ENCODE peak calls at places on chromosomes 1 and 21, in five cellular contexts. C is neuronal stem cell, R is IMR-90, Y is H1, T is trophoblast cell. Z is an unnamed sample.

GRCh38 chr21:43332872-43333300 is 94.0 kb downstream of the SIK1 start:
- DNase-seq in Y (no peak), C (no peak), R (peak), T (no peak), Z (peak)

GRCh38 chr1:55067022-55067781 is 27.9 kb downstream of the PCSK9 start:
- DNase-seq in C (no peak), T (no peak), Y (no peak), R (no peak), Z (no peak)

GRCh38 chr1:30523055-30524020 is 200.0 kb downstream of the MATN1 start:
- DNase-seq in Y (peak), R (peak), T (peak), C (no peak), Z (no peak)

GRCh38 chr1:240031009-240031408 is 60.7 kb upstream of the FMN2 start:
- DNase-seq in Y (no peak), C (no peak), T (peak), R (peak), Z (peak)

GRCh38 chr1:154878371-154879355 is 8.6 kb upstream of the KCNN3 start:
- DNase-seq in T (peak), C (peak), Y (peak), R (peak), Z (peak)

GRCh38 chr21:21436012-21436545 is 437.9 kb downstream of the NCAM2 start:
- DNase-seq in R (peak), C (no peak), Y (no peak), T (no peak), Z (peak)

GRCh38 chr21:45126085-45126687 is 51.8 kb downstream of the ADARB1 start:
- DNase-seq in Y (no peak), R (no peak), T (no peak), C (no peak), Z (no peak)

GRCh38 chr21:37367758-37368535 is 1.4 kb downstream of the DYRK1A start:
- DNase-seq in Y (peak), R (peak), T (peak), C (no peak), Z (peak)

GRCh38 chr1:162371611-162372010 is 5.0 kb downstream of the SPATA46 start:
- DNase-seq in T (peak), C (no peak), Y (no peak), R (peak), Z (no peak)

GRCh38 chr1:208178091-208178529 is 66.1 kb downstream of the PLXNA2 start:
- DNase-seq in Y (no peak), C (no peak), R (no peak), T (no peak), Z (no peak)

GRCh38 chr1:152440635-152441471 is 26.8 kb upstream of the CRNN start:
- DNase-seq in Y (peak), R (peak), T (peak), C (no peak), Z (no peak)

GRCh38 chr1:187091666-187092065 is 262.9 kb downstream of the PLA2G4A start:
- DNase-seq in R (peak), T (no peak), C (no peak), Y (no peak), Z (no peak)

GRCh38 chr1:91166106-91166712 is 144.4 kb upstream of the ZNF644 start:
- DNase-seq in R (peak), T (peak), Y (no peak), C (peak), Z (peak)

GRCh38 chr1:231058416-231059109 is 18.5 kb upstream of the FAM89A start:
- DNase-seq in R (no peak), C (no peak), T (no peak), Y (no peak), Z (no peak)

GRCh38 chr1:53430256-53430655 is 28.9 kb upstream of the DMRTB1 start:
- DNase-seq in R (peak), T (no peak), C (no peak), Y (no peak), Z (peak)

GRCh38 chr1:206606867-206607266 is 5.4 kb downstream of the EIF2D start:
- DNase-seq in T (no peak), Y (no peak), R (peak), C (no peak), Z (peak)

GRCh38 chr1:21246905-21247642 is 43.2 kb downstream of the ECE1 start:
- DNase-seq in C (no peak), R (no peak), T (peak), Y (no peak), Z (no peak)

GRCh38 chr21:39319251-39319756 is 5.9 kb upstream of the BRWD1 start:
- DNase-seq in T (no peak), C (no peak), Y (no peak), R (peak), Z (no peak)

GRCh38 chr1:117567435-117567834 is 38.4 kb upstream of the TENT5C start:
- DNase-seq in C (no peak), Y (peak), T (no peak), R (no peak), Z (no peak)

GRCh38 chr1:47720100-47720499 is 277.1 kb downstream of the TRABD2B start:
- DNase-seq in C (no peak), T (no peak), R (no peak), Y (no peak), Z (no peak)

GRCh38 chr1:70041317-70042045 is 163.9 kb downstream of the LRRC40 start:
- DNase-seq in C (no peak), Y (no peak), R (no peak), T (no peak), Z (no peak)

GRCh38 chr1:26287033-26287711 is 7.3 kb downstream of the SH3BGRL3 start:
- DNase-seq in C (no peak), Y (no peak), R (peak), T (no peak), Z (peak)

GRCh38 chr1:217910791-217911320 is 279.7 kb downstream of the SPATA17 start:
- DNase-seq in T (no peak), Y (no peak), C (no peak), R (no peak), Z (no peak)

DNA sequence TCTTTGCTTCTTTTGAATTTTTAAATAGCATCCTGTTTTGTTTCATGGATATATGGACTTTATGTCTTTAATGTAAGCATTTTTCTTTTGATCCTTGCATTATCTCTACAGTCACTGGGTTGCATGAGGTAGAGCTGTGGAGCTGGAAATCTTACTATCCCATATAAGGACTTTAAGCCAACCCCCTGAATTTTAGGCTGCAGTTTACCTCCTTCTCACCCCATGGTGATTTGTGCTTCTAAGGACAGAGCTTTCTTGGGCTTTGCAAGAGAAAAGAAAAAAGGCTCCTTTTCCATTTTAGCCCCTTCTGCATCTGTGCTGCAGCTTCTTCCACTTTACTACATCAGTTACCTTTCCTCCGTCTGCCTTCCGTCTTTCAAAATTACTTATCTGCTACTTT is 373.8 kb downstream of the HHAT start:
- DNase-seq in T (no peak), C (no peak), R (no peak), Y (no peak), Z (no peak)
- H2AK5ac ChIP-seq in T (no peak), C (no peak), R (no peak), Y (no peak), Z (no peak)

DNA sequence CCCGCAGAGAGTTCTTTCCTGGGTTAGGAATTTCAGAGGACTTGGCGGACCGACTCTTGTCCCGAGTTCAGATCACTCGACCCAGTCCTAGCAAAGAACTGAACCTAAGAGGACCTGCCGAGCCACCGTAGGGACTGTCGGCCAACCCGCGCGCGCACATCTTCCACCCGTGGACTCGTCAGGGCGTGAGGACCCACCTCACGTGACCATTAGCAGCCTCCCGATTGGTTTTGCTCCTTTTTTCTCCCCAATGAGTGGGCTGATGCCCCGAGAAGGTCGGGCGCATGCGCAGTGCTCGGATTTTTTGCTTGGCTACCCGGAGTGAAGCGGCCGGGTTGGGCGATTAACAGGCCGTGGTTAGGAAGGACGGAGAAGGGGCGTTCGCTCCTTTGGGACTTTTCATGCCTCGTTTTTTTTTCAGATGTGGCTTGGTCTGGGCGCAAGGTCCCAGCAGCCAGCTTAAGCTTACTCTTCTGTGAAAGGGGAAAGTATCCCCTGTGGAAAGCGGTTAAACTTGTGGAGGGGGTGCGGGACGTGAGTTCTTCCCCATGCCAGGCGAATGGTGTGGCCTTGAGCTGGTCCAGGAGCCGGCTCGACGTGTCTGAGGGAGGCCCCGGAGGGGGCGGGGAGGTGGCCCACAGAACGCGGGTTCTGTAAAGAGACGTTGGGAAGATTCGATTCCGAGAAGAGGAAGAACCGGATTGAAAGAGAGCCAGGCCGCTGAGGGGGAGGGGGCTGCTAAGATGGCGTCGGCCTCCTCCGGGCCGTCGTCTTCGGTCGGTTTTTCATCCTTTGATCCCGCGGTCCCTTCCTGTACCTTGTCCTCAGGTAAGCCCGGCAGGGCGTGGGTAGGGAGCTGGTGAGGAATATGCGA is at the start of gene PIP5K1A:
- DNase-seq in R (peak), Y (peak), C (peak), T (peak), Z (peak)
- H3K14ac ChIP-seq in R (peak), Y (no peak), C (no peak), T (peak), Z (no peak)

GRCh38 chr1:65039066-65039465 is 72.7 kb upstream of the JAK1 start:
- DNase-seq in T (no peak), C (no peak), R (no peak), Y (no peak), Z (no peak)

GRCh38 chr1:65039508-65039907 is 73.2 kb upstream of the JAK1 start:
- DNase-seq in Y (no peak), R (no peak), C (no peak), T (no peak), Z (no peak)

GRCh38 chr1:65042467-65042866 is 76.1 kb upstream of the JAK1 start:
- DNase-seq in T (no peak), Y (no peak), C (no peak), R (no peak), Z (no peak)

GRCh38 chr1:65044411-65044810 is 78.1 kb upstream of the JAK1 start:
- DNase-seq in Y (no peak), T (no peak), C (no peak), R (no peak), Z (no peak)

GRCh38 chr1:65041014-65041413 is 74.7 kb upstream of the JAK1 start:
- DNase-seq in Y (no peak), C (no peak), T (no peak), R (no peak), Z (no peak)
- H3K4me3 ChIP-seq in Y (no peak), C (no peak), T (no peak), R (no peak), Z (no peak)

GRCh38 chr1:100036718-100037664 is 67.2 kb downstream of the SLC35A3 start:
- DNase-seq in R (peak), C (no peak), Y (no peak), T (peak), Z (peak)
- H2AK5ac ChIP-seq in R (no peak), C (no peak), Y (no peak), T (no peak), Z (peak)

GRCh38 chr1:85277027-85277625 is 694 bp upstream of the BCL10 start:
- DNase-seq in C (no peak), Y (no peak), R (no peak), T (no peak), Z (no peak)

GRCh38 chr1:85274969-85275453 is 1.4 kb downstream of the BCL10 start:
- DNase-seq in R (peak), T (peak), C (no peak), Y (no peak), Z (peak)

GRCh38 chr1:85276290-85277026 is at the start of gene BCL10:
- DNase-seq in Y (peak), C (peak), T (peak), R (peak), Z (peak)

GRCh38 chr1:85277802-85278201 is 1.4 kb upstream of the BCL10 start:
- DNase-seq in Y (no peak), T (no peak), C (no peak), R (no peak), Z (peak)

GRCh38 chr1:85275701-85276289 is 637 bp downstream of the BCL10 start:
- DNase-seq in T (no peak), Y (peak), R (peak), C (peak), Z (peak)
- H3K14ac ChIP-seq in T (peak), Y (no peak), R (peak), C (no peak), Z (peak)

GRCh38 chr1:6025269-6026094 is 20.2 kb upstream of the KCNAB2 start:
- DNase-seq in Y (no peak), C (no peak), T (no peak), R (peak), Z (no peak)

GRCh38 chr1:6029351-6029750 is 16.3 kb upstream of the KCNAB2 start:
- DNase-seq in Y (no peak), R (no peak), T (no peak), C (no peak), Z (no peak)

GRCh38 chr1:6026095-6026809 is 19.4 kb upstream of the KCNAB2 start:
- DNase-seq in Y (peak), R (peak), C (no peak), T (peak), Z (no peak)

GRCh38 chr1:6028042-6028895 is 17.4 kb upstream of the KCNAB2 start:
- DNase-seq in C (no peak), Y (no peak), T (no peak), R (peak), Z (no peak)

GRCh38 chr1:6027591-6027990 is 18.1 kb upstream of the KCNAB2 start:
- DNase-seq in Y (no peak), T (no peak), C (no peak), R (no peak), Z (no peak)
- H3K4me3 ChIP-seq in Y (no peak), T (no peak), C (no peak), R (no peak), Z (no peak)

DNA sequence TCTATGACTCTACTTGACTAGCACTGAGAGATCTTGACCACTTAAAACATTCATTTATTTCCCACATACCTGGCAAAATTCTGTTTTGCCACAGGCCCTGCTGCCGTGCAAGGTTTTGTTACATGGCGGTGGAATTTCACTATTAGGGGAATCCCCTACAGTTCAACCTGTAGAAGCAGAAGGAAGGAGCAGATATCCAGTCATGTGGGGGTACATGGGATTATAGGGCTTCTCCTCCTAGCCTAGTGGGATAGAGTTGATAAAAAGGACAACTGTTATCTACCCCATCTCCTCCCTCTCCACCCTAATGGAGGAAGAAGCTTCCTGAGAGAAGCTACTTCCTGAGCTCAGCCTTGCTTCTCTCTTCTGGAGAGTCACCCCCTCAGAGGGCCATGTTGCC is 17.7 kb upstream of the PROK1 start:
- DNase-seq in R (no peak), T (no peak), Y (no peak), C (no peak), Z (no peak)
- H2AK5ac ChIP-seq in R (no peak), T (no peak), Y (no peak), C (no peak), Z (no peak)

DNA sequence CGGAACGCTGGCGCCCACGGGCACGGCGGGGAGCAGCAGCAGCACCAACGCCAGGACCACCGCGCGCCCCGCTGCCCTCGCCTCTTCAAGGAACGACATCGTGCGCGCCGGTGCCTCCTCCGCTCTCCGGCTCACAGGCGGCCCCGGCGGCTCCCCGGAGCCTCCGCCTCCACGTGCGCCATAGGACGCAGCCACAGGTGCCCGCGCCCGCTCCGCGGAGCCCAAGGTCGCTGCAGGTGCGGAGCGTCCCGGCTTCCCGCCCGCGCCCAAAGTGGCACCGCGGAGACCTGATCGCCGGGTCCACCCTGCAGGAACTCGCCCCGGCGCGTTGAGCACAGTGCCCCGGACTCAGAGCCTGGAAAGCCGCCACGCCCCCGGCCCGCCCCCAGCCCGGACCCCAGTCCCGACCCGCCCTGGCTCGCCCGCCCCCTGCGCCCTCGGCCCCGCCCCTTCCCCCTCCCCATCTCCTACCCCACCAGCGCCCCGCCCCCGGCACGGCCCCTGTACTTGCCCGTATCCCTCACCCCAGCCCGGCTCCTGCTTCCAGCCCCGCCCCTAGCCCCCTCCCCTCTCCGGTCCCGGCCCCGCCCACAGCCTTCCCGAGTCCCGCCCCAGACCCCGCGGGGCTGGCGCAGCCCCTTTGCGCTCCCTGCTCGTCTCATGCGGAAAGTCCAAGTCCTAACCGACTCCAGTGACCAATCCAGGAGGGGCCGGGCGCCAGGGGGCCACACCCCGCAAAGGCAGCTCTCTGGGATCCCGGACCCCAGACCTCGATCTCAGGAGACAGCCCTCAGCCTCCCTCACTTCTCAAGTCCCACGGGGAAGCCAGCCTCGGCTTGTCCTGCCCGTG is at the start of gene MEGF6:
- DNase-seq in T (no peak), Y (peak), R (peak), C (peak), Z (peak)
- H3K14ac ChIP-seq in T (no peak), Y (no peak), R (no peak), C (peak), Z (peak)

DNA sequence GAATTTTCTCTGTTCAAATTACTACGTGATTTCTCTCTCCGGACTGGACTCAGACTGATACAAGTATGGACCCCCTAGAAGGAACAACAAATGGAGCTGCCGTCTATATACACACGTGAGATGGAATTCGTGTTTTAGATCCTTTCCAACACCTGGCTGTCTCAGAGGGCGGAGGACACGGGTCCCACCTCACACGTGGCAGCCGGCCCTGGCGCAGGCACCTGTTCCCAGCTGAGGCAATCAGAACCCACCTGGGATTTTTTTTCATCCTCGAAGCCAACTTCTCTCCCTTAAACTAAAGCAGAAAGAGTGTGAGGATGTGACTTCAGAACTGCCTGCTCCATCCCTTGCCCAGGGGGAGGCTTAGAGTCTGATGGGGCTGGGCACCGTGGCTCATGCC is 34.1 kb upstream of the SCCPDH start:
- DNase-seq in R (no peak), T (no peak), C (no peak), Y (no peak), Z (no peak)
- H3K4me3 ChIP-seq in R (no peak), T (no peak), C (no peak), Y (no peak), Z (peak)

GRCh38 chr1:233636503-233636877 is 22.6 kb downstream of the KCNK1 start:
- DNase-seq in R (no peak), C (no peak), T (no peak), Y (no peak), Z (no peak)
- H2AK5ac ChIP-seq in R (no peak), C (no peak), T (no peak), Y (peak), Z (no peak)